ENCODE peak calls at places on chromosomes 6 and 20, in eight cellular contexts. N, Q, S, P, M, C, Y and R are unnamed samples.

GRCh38 chr20:25223179-25223661 is 24.7 kb upstream of the PYGB start:
- DNase-seq in N (no peak), Q (peak; percentile 71), S (no peak), P (peak; percentile 62), M (no peak), C (no peak), Y (no peak), R (no peak)

GRCh38 chr6:167570460-167571400 is 245.8 kb downstream of the TTLL2 start:
- DNase-seq in N (no peak), Q (no peak), S (no peak), P (no peak), M (no peak), C (no peak), Y (no peak), R (peak; percentile 75)

GRCh38 chr6:133407320-133408100 is 166.4 kb downstream of the EYA4 start:
- DNase-seq in N (no peak), Q (no peak), S (no peak), P (no peak), M (no peak), C (no peak), Y (no peak), R (no peak)

GRCh38 chr6:148440877-148441453 is 98.3 kb downstream of the SASH1 start:
- DNase-seq in N (no peak), Q (peak; percentile 30), S (no peak), P (no peak), M (no peak), C (peak; percentile 85), Y (peak; percentile 84), R (no peak)

GRCh38 chr6:45555981-45556771 is 178.4 kb upstream of the SUPT3H start:
- DNase-seq in N (no peak), Q (no peak), S (no peak), P (peak; percentile 51), M (no peak), C (no peak), Y (no peak), R (no peak)

GRCh38 chr6:99875068-99875467 is 119.0 kb downstream of the MCHR2 start:
- DNase-seq in N (no peak), Q (no peak), S (no peak), P (no peak), M (no peak), C (no peak), Y (no peak), R (no peak)

GRCh38 chr20:53657289-53657678 is 63.6 kb upstream of the ZNF217 start:
- DNase-seq in N (no peak), Q (no peak), S (no peak), P (no peak), M (no peak), C (no peak), Y (no peak), R (no peak)

GRCh38 chr6:112311950-112312547 is 35.1 kb upstream of the RFPL4B start:
- DNase-seq in N (peak; percentile 33), Q (no peak), S (no peak), P (no peak), M (no peak), C (no peak), Y (no peak), R (no peak)

GRCh38 chr20:58688838-58689237 is 3.8 kb upstream of the NPEPL1 start:
- DNase-seq in N (no peak), Q (no peak), S (no peak), P (no peak), M (no peak), C (no peak), Y (no peak), R (no peak)

GRCh38 chr20:54648421-54649142 is 173.2 kb downstream of the DOK5 start:
- DNase-seq in N (no peak), Q (no peak), S (no peak), P (no peak), M (no peak), C (no peak), Y (no peak), R (no peak)

GRCh38 chr6:56370591-56371198 is 123.3 kb upstream of the COL21A1 start:
- DNase-seq in N (peak; percentile 44), Q (peak; percentile 28), S (no peak), P (peak; percentile 52), M (no peak), C (peak; percentile 77), Y (no peak), R (no peak)

GRCh38 chr20:19757973-19758887 is at the start of gene RIN2:
- DNase-seq in N (peak; percentile 65), Q (peak; percentile 92), S (peak; percentile 93), P (peak; percentile 71), M (no peak), C (no peak), Y (peak; percentile 88), R (peak; percentile 94)

GRCh38 chr20:34142121-34142520 is 30.1 kb upstream of the EIF2S2 start:
- DNase-seq in N (no peak), Q (no peak), S (no peak), P (no peak), M (no peak), C (no peak), Y (no peak), R (no peak)

GRCh38 chr6:110053395-110054240 is 75.5 kb downstream of the GPR6 start:
- DNase-seq in N (peak; percentile 73), Q (no peak), S (no peak), P (no peak), M (no peak), C (peak; percentile 13), Y (peak; percentile 55), R (peak; percentile 80)

GRCh38 chr6:17877196-17877889 is 110.1 kb downstream of the KIF13A start:
- DNase-seq in N (no peak), Q (no peak), S (no peak), P (no peak), M (no peak), C (no peak), Y (no peak), R (no peak)

GRCh38 chr6:81727876-81728517 is 24.5 kb downstream of the TENT5A start:
- DNase-seq in N (no peak), Q (no peak), S (no peak), P (no peak), M (no peak), C (no peak), Y (no peak), R (no peak)

GRCh38 chr20:10432079-10432478 is 1.9 kb downstream of the MKKS start:
- DNase-seq in N (no peak), Q (no peak), S (no peak), P (no peak), M (no peak), C (no peak), Y (no peak), R (no peak)

GRCh38 chr20:49318430-49319203 is 40.8 kb upstream of the ZNFX1 start:
- DNase-seq in N (no peak), Q (no peak), S (no peak), P (no peak), M (no peak), C (no peak), Y (no peak), R (no peak)

GRCh38 chr20:15917333-15917732 is 655.9 kb downstream of the KIF16B start:
- DNase-seq in N (no peak), Q (no peak), S (no peak), P (no peak), M (no peak), C (no peak), Y (no peak), R (no peak)

GRCh38 chr20:33650753-33651561 is 11.2 kb upstream of the C20orf144 start:
- DNase-seq in N (no peak), Q (peak; percentile 64), S (no peak), P (no peak), M (no peak), C (no peak), Y (no peak), R (no peak)